ENCODE peak calls at places on chromosomes 4 and X, in four cellular contexts. H is HepG2, U is GM12878, J is K562. W is an unnamed sample.

GRCh38 chr4:123739806-123740205 is 343.2 kb downstream of the SPRY1 start:
- DNase-seq in H (no peak), J (no peak), U (no peak), W (no peak)

GRCh38 chr4:26815199-26815598 is 45.4 kb upstream of the STIM2 start:
- DNase-seq in U (no peak), H (no peak), J (no peak), W (no peak)

GRCh38 chrX:8971116-8971515 is 62.8 kb downstream of the FAM9B start:
- DNase-seq in J (peak; percentile 6), H (peak; percentile 39), U (no peak), W (peak; percentile 14)

GRCh38 chrX:13952581-13952980 is 77.1 kb downstream of the GEMIN8 start:
- DNase-seq in H (no peak), J (no peak), U (no peak), W (no peak)

GRCh38 chr4:98204236-98204553 is 57.0 kb upstream of the RAP1GDS1 start:
- DNase-seq in H (no peak), U (peak; percentile 19), J (no peak), W (no peak)

GRCh38 chrX:136608295-136608933 is 39.5 kb upstream of the CD40LG start:
- DNase-seq in J (no peak), U (no peak), H (no peak), W (no peak)

GRCh38 chr4:179027569-179027968 is 1585.3 kb upstream of the AGA start:
- DNase-seq in J (no peak), U (no peak), H (no peak), W (no peak)

GRCh38 chr4:150004481-150004880 is 73.8 kb upstream of the DCLK2 start:
- DNase-seq in U (no peak), H (no peak), J (no peak), W (no peak)

GRCh38 chr4:82401600-82401999 is 27.8 kb upstream of the HNRNPD start:
- DNase-seq in U (no peak), J (no peak), H (no peak), W (no peak)

GRCh38 chr4:91448668-91449330 is 855.0 kb upstream of the GRID2 start:
- DNase-seq in U (no peak), H (no peak), J (no peak), W (no peak)

GRCh38 chrX:127317159-127317558 is 497.6 kb downstream of the PRR32 start:
- DNase-seq in U (no peak), J (no peak), H (no peak), W (no peak)

GRCh38 chr4:186727977-186728519 is 4.4 kb upstream of the FAT1 start:
- DNase-seq in H (peak; percentile 34), J (no peak), U (no peak), W (no peak)

GRCh38 chr4:25441519-25442117 is 64.6 kb downstream of the ANAPC4 start:
- DNase-seq in U (no peak), J (peak; percentile 43), H (peak; percentile 44), W (peak; percentile 61)

GRCh38 chr4:6032249-6033244 is 14.3 kb upstream of the C4orf50 start:
- DNase-seq in H (no peak), J (peak; percentile 24), U (no peak), W (no peak)

GRCh38 chr4:56424697-56425514 is 10.5 kb downstream of the PPAT start:
- DNase-seq in J (peak; percentile 46), H (no peak), U (no peak), W (peak; percentile 11)

GRCh38 chr4:54234497-54235205 is 5.6 kb downstream of the PDGFRA start:
- DNase-seq in U (no peak), J (no peak), H (no peak), W (no peak)

GRCh38 chr4:68228568-68228967 is 16.9 kb downstream of the TMPRSS11B start:
- DNase-seq in J (no peak), U (no peak), H (no peak), W (no peak)

GRCh38 chrX:4925911-4926310 is 1212.5 kb upstream of the PRKX start:
- DNase-seq in H (no peak), U (no peak), J (no peak), W (no peak)

GRCh38 chr4:121842862-121843261 is 19.2 kb upstream of the CCNA2 start:
- DNase-seq in U (no peak), J (no peak), H (no peak), W (no peak)

GRCh38 chrX:1657367-1658082 is 42.7 kb downstream of the ASMT start:
- DNase-seq in J (no peak), U (peak; percentile 62), H (no peak), W (no peak)

GRCh38 chr4:1183985-1184773 is 11.8 kb upstream of the SPON2 start:
- DNase-seq in H (no peak), J (no peak), U (peak; percentile 64), W (no peak)

GRCh38 chr4:2363056-2363719 is 55.3 kb downstream of the ZFYVE28 start:
- DNase-seq in H (peak; percentile 36), J (no peak), U (no peak), W (no peak)

GRCh38 chrX:41382699-41383645 is 49.0 kb downstream of the DDX3X start:
- DNase-seq in U (no peak), H (no peak), J (no peak), W (no peak)

GRCh38 chr4:125432078-125432477 is 117.3 kb downstream of the FAT4 start:
- DNase-seq in J (no peak), H (peak; percentile 0), U (no peak), W (peak; percentile 46)

GRCh38 chr4:118772149-118773081 is 63.5 kb downstream of the SEC24D start:
- DNase-seq in U (no peak), J (peak; percentile 44), H (peak; percentile 18), W (peak; percentile 39)

GRCh38 chr4:38904090-38904666 is 36.6 kb downstream of the FAM114A1 start:
- DNase-seq in J (no peak), H (peak; percentile 89), U (no peak), W (no peak)

GRCh38 chr4:38914859-38915258 is 47.3 kb downstream of the FAM114A1 start:
- DNase-seq in H (no peak), J (no peak), U (no peak), W (no peak)

GRCh38 chr4:38911257-38911656 is 43.7 kb downstream of the FAM114A1 start:
- DNase-seq in J (no peak), U (no peak), H (no peak), W (no peak)

GRCh38 chr4:38905657-38906398 is 38.2 kb downstream of the FAM114A1 start:
- DNase-seq in H (no peak), J (peak; percentile 29), U (no peak), W (no peak)

GRCh38 chr4:38909015-38909414 is 41.4 kb downstream of the FAM114A1 start:
- DNase-seq in H (no peak), J (no peak), U (no peak), W (no peak)
- TF ChIP-seq FOXK2 in H (no peak), J (no peak), U (no peak), W (no peak)

GRCh38 chr4:12778191-12778590 is 705.9 kb downstream of the RAB28 start:
- DNase-seq in J (no peak), H (no peak), U (no peak), W (no peak)
- TF ChIP-seq FOXK2 in J (no peak), H (no peak), U (no peak), W (no peak)

GRCh38 chr4:108454227-108454626 is 166.1 kb upstream of the RPL34 start:
- DNase-seq in J (no peak), H (no peak), U (no peak), W (peak; percentile 45)
- TF ChIP-seq FOXK2 in J (no peak), H (no peak), U (no peak), W (no peak)

DNA sequence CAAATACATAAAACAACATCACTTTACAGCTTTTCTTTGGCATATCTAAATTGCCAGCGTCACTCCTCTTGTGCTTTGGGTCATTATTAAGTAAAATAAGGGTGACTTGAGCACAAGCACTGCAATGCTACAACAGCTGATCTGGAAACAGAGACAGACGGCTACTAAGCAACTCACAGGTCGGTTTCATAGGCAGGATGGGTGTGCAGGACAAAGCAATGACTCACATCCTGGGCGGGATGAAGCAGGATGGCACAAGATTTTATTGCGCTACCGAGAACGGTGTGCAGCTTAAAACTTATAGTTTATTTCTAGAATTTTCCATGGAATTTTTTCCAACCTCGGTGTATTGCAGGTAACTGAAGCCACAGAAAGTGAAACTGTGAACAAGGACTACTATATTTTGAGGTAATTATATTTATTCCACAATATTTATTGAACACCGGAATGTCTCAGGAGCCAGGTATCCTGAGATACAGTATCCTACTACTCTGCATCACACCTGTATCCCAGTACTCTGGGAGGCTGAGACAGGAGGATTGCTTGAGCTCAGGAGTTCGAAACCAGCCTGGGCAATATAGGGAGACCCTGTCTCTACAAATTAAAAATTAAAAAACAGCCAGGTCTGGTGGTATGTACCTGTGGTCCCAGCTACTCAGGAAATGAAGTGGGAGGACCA is 215.5 kb downstream of the APBB2 start:
- DNase-seq in J (no peak), U (no peak), H (no peak), W (no peak)
- TF ChIP-seq FOXK2 in J (no peak), U (no peak), H (no peak), W (no peak)

DNA sequence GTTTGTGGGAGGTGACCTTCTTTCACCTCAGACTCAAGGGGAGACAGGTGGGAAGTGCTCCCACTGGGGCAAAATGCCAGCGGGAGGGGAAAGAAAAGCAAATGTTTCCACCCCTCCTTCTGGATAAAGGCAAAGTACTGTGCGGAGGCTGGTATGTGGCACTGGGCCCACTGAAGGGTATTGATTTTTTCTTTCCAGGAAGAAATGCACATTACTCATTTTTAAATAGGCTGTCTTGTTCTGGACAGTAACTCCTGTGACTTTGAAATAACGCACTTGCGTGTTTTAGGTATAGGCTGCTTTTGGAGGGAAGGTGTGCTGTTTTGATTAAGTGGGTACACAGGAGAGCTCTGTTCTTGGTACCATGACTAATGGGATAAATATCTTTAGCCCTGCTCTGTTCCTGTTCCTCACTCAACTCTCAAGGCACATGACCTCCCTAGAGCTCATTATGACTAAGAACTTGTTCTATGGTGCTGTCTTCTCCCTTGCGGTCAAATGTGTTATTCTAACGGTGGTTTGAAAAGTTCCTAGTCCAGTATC is 40.7 kb upstream of the MBTPS2 start:
- DNase-seq in J (no peak), U (no peak), H (peak; percentile 66), W (no peak)
- TF ChIP-seq FOXK2 in J (no peak), U (no peak), H (no peak), W (no peak)

DNA sequence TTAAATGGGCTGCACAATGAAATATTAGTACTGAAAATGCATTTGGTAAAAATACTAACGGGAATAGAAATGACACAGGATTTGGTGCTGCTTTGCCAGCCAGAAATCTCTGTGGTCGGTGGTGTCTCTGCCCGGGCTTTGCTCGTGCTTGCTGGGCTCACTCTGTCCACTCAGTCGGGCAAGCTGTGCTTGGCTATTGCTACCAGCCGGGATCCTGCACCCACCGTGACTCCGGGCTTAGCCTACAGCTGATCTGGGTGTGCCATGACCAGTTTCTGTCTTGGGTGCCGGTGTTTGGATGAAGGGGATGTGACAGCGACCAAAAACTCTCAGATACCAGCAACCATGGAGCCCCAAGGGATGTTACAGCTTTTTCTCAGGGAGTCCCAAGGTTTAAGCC is 487.7 kb downstream of the TECRL start:
- DNase-seq in U (no peak), H (no peak), J (no peak), W (no peak)
- TF ChIP-seq FOXK2 in U (no peak), H (no peak), J (no peak), W (no peak)

GRCh38 chrX:124529786-124530185 is 183.4 kb downstream of the SH2D1A start:
- DNase-seq in J (no peak), H (no peak), U (no peak), W (no peak)
- TF ChIP-seq FOXK2 in J (no peak), H (no peak), U (no peak), W (no peak)

GRCh38 chr4:157172011-157172410 is 48.5 kb upstream of the GRIA2 start:
- DNase-seq in U (no peak), H (no peak), J (no peak), W (no peak)
- TF ChIP-seq FOXK2 in U (no peak), H (no peak), J (no peak), W (no peak)

W was measured in HEK293T.